ENCODE peak calls at places on chromosome 7, in ten cellular contexts. V, U, I, Q, S, B, P, A, G and Y are unnamed samples.

GRCh38 chr7:117731455-117731854 is 141.8 kb downstream of the CTTNBP2 start:
- DNase-seq in V (no peak), U (peak), I (no peak), Q (no peak), S (peak), B (peak), P (no peak), A (peak), G (no peak), Y (no peak)

GRCh38 chr7:4789194-4790077 is 14.0 kb downstream of the AP5Z1 start:
- DNase-seq in V (no peak), U (no peak), I (no peak), Q (no peak), S (no peak), B (no peak), P (no peak), A (no peak), G (no peak), Y (no peak)

GRCh38 chr7:49260501-49260900 is 336.2 kb downstream of the CDC14C start:
- DNase-seq in V (no peak), U (no peak), I (no peak), Q (no peak), S (no peak), B (no peak), P (no peak), A (no peak), G (no peak), Y (no peak)

GRCh38 chr7:13540429-13540828 is 449.0 kb downstream of the ETV1 start:
- DNase-seq in V (no peak), U (no peak), I (no peak), Q (no peak), S (no peak), B (no peak), P (peak), A (no peak), G (no peak), Y (no peak)

GRCh38 chr7:77759294-77759889 is 38.8 kb downstream of the TMEM60 start:
- DNase-seq in V (peak), U (peak), I (peak), Q (peak), S (peak), B (peak), P (peak), A (peak), G (peak), Y (peak)

GRCh38 chr7:1292972-1293830 is 60.5 kb downstream of the UNCX start:
- DNase-seq in V (no peak), U (no peak), I (no peak), Q (no peak), S (no peak), B (no peak), P (no peak), A (no peak), G (no peak), Y (no peak)

GRCh38 chr7:157253850-157254249 is 83.0 kb upstream of the DNAJB6 start:
- DNase-seq in V (peak), U (no peak), I (no peak), Q (peak), S (no peak), B (peak), P (no peak), A (no peak), G (peak), Y (no peak)

GRCh38 chr7:41333506-41333905 is 369.4 kb downstream of the INHBA start:
- DNase-seq in V (no peak), U (no peak), I (no peak), Q (no peak), S (no peak), B (no peak), P (peak), A (no peak), G (no peak), Y (no peak)

GRCh38 chr7:5615190-5616070 is 166.0 kb downstream of the RNF216 start:
- DNase-seq in V (no peak), U (no peak), I (no peak), Q (peak), S (no peak), B (no peak), P (no peak), A (no peak), G (no peak), Y (no peak)

GRCh38 chr7:86956567-86956966 is 102.9 kb downstream of the ELAPOR2 start:
- DNase-seq in V (no peak), U (no peak), I (no peak), Q (no peak), S (no peak), B (no peak), P (no peak), A (no peak), G (no peak), Y (no peak)

GRCh38 chr7:105257338-105257737 is 131.4 kb downstream of the SRPK2 start:
- DNase-seq in V (no peak), U (no peak), I (no peak), Q (no peak), S (no peak), B (no peak), P (no peak), A (no peak), G (no peak), Y (no peak)

GRCh38 chr7:94394058-94394398 is 667 bp upstream of the COL1A2 start:
- DNase-seq in V (peak), U (no peak), I (peak), Q (no peak), S (no peak), B (no peak), P (peak), A (peak), G (no peak), Y (no peak)

GRCh38 chr7:140201393-140201792 is 24.6 kb upstream of the KDM7A start:
- DNase-seq in V (no peak), U (no peak), I (no peak), Q (no peak), S (no peak), B (no peak), P (no peak), A (no peak), G (no peak), Y (no peak)

GRCh38 chr7:17559388-17559787 is 260.9 kb downstream of the AHR start:
- DNase-seq in V (no peak), U (no peak), I (peak), Q (peak), S (no peak), B (no peak), P (peak), A (no peak), G (no peak), Y (no peak)

GRCh38 chr7:30845426-30846135 is 66.1 kb upstream of the AQP1 start:
- DNase-seq in V (peak), U (peak), I (peak), Q (peak), S (no peak), B (no peak), P (peak), A (no peak), G (no peak), Y (no peak)

GRCh38 chr7:27586825-27587224 is 75.9 kb downstream of the HIBADH start:
- DNase-seq in V (no peak), U (no peak), I (no peak), Q (no peak), S (peak), B (peak), P (no peak), A (peak), G (peak), Y (no peak)

GRCh38 chr7:33837356-33837851 is 67.9 kb upstream of the BMPER start:
- DNase-seq in V (no peak), U (peak), I (no peak), Q (no peak), S (no peak), B (no peak), P (no peak), A (no peak), G (peak), Y (no peak)

GRCh38 chr7:33841658-33842057 is 63.7 kb upstream of the BMPER start:
- DNase-seq in V (no peak), U (peak), I (no peak), Q (peak), S (no peak), B (peak), P (peak), A (no peak), G (no peak), Y (no peak)

GRCh38 chr7:33832326-33832725 is 73.0 kb upstream of the BMPER start:
- DNase-seq in V (no peak), U (no peak), I (no peak), Q (no peak), S (no peak), B (no peak), P (peak), A (no peak), G (peak), Y (no peak)

GRCh38 chr7:33841031-33841430 is 64.3 kb upstream of the BMPER start:
- DNase-seq in V (no peak), U (no peak), I (no peak), Q (no peak), S (no peak), B (no peak), P (no peak), A (no peak), G (no peak), Y (no peak)

DNA sequence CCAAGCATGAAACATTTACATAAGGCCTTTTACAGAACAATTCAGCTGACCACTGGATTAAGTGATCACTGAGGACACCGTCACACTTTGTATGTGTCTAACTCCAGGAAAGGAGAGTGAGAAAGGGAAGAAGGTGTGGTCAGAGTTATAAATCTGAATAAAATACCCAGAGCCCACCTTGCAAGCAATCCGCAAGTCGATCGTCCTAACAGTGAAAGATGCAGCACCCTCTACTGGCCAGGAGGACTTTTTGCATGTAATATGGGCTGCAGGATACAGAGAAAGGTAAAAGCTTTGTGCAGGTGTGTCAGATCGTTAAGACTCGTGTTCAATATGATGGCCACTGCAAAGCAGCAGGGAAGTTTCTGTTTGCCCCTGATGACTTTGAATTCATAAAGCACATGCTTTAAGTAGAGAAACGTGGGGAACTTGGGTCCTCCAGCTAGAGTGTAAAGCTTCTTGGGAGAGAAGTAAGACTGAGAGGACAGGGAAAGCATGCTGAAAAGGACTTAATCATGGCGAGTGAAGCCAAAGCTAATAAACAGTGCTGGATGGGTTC is 68.5 kb upstream of the BMPER start:
- DNase-seq in V (no peak), U (no peak), I (no peak), Q (no peak), S (peak), B (no peak), P (peak), A (no peak), G (no peak), Y (no peak)
- TF ChIP-seq CTCF in V (no peak), U (peak), I (peak), Q (peak), S (peak), B (no peak), P (peak), A (no peak), G (no peak), Y (peak)

GRCh38 chr7:148474421-148474820 is 116.1 kb upstream of the C7orf33 start:
- DNase-seq in V (no peak), U (no peak), I (no peak), Q (no peak), S (no peak), B (no peak), P (no peak), A (no peak), G (no peak), Y (no peak)

GRCh38 chr7:148481147-148481526 is 109.4 kb upstream of the C7orf33 start:
- DNase-seq in V (no peak), U (no peak), I (no peak), Q (no peak), S (no peak), B (no peak), P (no peak), A (no peak), G (no peak), Y (no peak)

GRCh38 chr7:148481965-148482626 is 108.5 kb upstream of the C7orf33 start:
- DNase-seq in V (no peak), U (no peak), I (no peak), Q (peak), S (no peak), B (no peak), P (no peak), A (no peak), G (no peak), Y (no peak)

GRCh38 chr7:148480479-148481146 is 110.0 kb upstream of the C7orf33 start:
- DNase-seq in V (no peak), U (no peak), I (no peak), Q (no peak), S (no peak), B (no peak), P (no peak), A (no peak), G (no peak), Y (no peak)

GRCh38 chr7:148478551-148478950 is 112.0 kb upstream of the C7orf33 start:
- DNase-seq in V (no peak), U (no peak), I (no peak), Q (no peak), S (no peak), B (no peak), P (no peak), A (no peak), G (no peak), Y (no peak)
- TF ChIP-seq CTCF in V (no peak), U (no peak), I (no peak), Q (no peak), S (no peak), B (no peak), P (no peak), A (no peak), G (no peak), Y (no peak)

DNA sequence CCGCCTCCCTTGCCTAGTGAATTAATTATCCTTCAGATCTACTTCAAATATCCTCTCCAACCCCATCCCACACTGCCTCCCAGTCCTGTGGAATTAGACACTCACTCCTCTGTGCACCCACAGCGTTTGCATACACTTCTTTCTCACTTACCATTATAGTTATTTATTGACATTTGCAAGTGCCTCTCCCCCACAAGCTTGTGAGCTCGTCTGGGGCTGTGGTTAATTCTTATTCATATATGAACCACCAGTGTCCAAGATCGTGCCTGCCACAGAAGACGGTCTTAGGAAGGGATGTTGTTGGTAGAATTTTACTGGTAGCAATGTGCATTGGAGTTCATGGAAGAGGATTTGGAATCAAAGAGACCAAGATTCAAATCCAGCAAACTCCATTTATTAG is 68.1 kb upstream of the AOAH start:
- DNase-seq in V (no peak), U (no peak), I (no peak), Q (no peak), S (no peak), B (no peak), P (no peak), A (no peak), G (no peak), Y (no peak)
- TF ChIP-seq CTCF in V (no peak), U (no peak), I (no peak), Q (no peak), S (no peak), B (no peak), P (no peak), A (no peak), G (no peak), Y (no peak)

DNA sequence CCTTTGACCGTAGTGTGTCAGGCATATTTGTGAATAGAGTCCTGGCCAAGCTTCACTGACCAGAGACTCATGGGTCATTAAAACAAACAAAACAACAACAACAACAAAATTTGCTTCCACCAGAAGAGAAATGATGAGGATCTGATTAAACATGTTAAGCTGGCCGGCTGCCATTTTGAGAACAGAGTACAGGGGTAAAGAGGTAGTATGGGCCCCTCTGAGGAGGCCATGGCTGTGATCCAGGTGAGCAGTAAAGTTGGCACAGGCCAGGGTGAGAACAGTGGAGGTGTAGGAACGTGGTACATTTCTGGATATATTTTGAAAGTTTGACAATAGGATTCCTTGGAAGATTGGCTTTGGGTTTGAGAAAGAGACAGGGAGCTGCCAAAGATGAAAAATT is 252.5 kb downstream of the TWIST1 start:
- DNase-seq in V (no peak), U (peak), I (no peak), Q (no peak), S (no peak), B (no peak), P (no peak), A (no peak), G (no peak), Y (no peak)
- TF ChIP-seq CTCF in V (no peak), U (no peak), I (no peak), Q (no peak), S (no peak), B (no peak), P (no peak), A (no peak), G (no peak), Y (no peak)

DNA sequence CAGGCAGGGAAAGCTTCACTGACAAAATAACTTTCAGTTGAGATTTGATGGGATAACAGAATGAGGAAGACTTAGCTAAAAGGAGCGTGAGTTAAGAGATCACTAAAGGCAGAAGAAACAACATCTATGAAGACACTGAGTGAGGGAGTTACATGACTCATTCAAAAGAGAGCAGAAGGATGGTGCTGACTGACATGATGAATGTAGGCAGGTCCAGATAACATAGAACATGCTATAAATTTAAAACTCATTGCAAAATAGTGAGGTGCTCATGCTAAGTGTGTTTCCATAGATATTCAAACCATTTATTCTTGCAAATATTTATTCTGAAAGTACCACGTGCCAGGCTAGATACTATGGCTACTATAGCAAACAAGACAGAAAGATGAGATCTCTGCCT is 116.4 kb upstream of the DGKB start:
- DNase-seq in V (no peak), U (no peak), I (no peak), Q (no peak), S (no peak), B (no peak), P (no peak), A (no peak), G (no peak), Y (no peak)
- TF ChIP-seq CTCF in V (no peak), U (no peak), I (no peak), Q (no peak), S (no peak), B (no peak), P (no peak), A (no peak), G (no peak), Y (no peak)

GRCh38 chr7:155371884-155372781 is 74.5 kb downstream of the INSIG1 start:
- DNase-seq in V (no peak), U (no peak), I (peak), Q (no peak), S (peak), B (peak), P (no peak), A (peak), G (no peak), Y (no peak)
- TF ChIP-seq CTCF in V (no peak), U (no peak), I (peak), Q (peak), S (peak), B (peak), P (no peak), A (peak), G (peak), Y (peak)

DNA sequence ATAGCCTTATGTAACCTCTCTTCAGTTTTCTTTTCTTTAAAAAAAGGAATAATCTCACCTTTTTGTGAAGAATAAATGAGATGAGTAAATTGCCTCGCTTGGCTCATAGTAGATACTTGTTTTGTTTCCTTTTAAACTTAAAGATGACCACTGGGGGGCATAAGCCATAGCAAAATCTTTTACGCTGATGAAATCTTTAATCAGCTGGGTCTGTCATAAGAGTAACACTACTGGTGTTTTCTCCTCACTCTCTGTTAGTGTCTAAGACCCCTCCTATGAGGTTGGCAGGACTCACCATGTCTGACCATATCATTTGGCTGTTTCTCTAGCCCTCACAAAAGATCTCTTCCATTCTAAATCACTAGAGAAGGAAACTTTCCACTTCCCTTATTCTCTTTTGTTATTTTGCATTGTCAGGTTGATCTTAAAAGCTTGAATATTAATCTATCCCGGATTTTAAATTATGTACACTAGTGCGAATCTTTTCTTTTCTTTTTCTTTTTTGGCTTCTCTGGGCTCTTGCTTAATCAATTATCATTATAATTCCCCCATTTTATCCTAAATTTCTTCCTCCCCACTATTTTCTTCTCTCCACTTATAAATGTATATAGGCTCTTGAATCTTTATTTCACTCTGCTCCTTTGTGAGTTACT is 12.5 kb downstream of the STAG3 start:
- DNase-seq in V (no peak), U (no peak), I (no peak), Q (peak), S (peak), B (no peak), P (peak), A (peak), G (no peak), Y (no peak)
- TF ChIP-seq CTCF in V (no peak), U (no peak), I (peak), Q (peak), S (peak), B (peak), P (peak), A (no peak), G (peak), Y (peak)